ENCODE peak calls at places on chromosomes 12 and 14, in seven cellular contexts. E is IMR-90, G is H9, U is trophoblast cell, O is neuronal stem cell, W is mesendoderm, A is mesenchymal stem cell. X is an unnamed sample.

GRCh38 chr14:103534576-103535061 is 5.6 kb downstream of the TRMT61A start:
- DNase-seq in E (no peak), A (no peak), G (no peak), U (no peak), W (no peak), O (no peak), X (no peak)

GRCh38 chr12:106123551-106123991 is 15.2 kb downstream of the NUAK1 start:
- DNase-seq in W (peak; percentile 80), E (no peak), O (no peak), A (peak; percentile 36), U (no peak), G (no peak), X (no peak)

GRCh38 chr12:11545438-11546330 is 103.8 kb upstream of the ETV6 start:
- DNase-seq in O (no peak), U (no peak), A (no peak), E (no peak), W (peak; percentile 58), G (no peak), X (no peak)

GRCh38 chr12:10968765-10969456 is 17.8 kb downstream of the TAS2R50 start:
- DNase-seq in G (no peak), W (no peak), U (peak; percentile 13), A (peak; percentile 4), O (no peak), E (peak; percentile 69), X (no peak)

GRCh38 chr12:52004042-52004648 is 2.6 kb upstream of the TAMALIN start:
- DNase-seq in E (peak; percentile 55), O (no peak), G (peak; percentile 83), W (peak; percentile 83), A (peak; percentile 76), U (peak; percentile 71), X (peak; percentile 81)

GRCh38 chr14:74582910-74583581 is 29.0 kb downstream of the LTBP2 start:
- DNase-seq in G (no peak), O (no peak), A (peak; percentile 68), U (peak; percentile 68), W (no peak), E (peak; percentile 73), X (no peak)

GRCh38 chr12:90855534-90855933 is 99.4 kb downstream of the CCER1 start:
- DNase-seq in E (no peak), W (no peak), O (no peak), G (no peak), U (no peak), A (no peak), X (no peak)

GRCh38 chr12:52074656-52075408 is 4.7 kb upstream of the SMIM41 start:
- DNase-seq in A (no peak), W (no peak), E (no peak), G (no peak), U (no peak), O (no peak), X (no peak)

GRCh38 chr12:119148049-119148448 is 30.7 kb upstream of the HSPB8 start:
- DNase-seq in O (no peak), U (no peak), G (no peak), A (no peak), E (no peak), W (no peak), X (no peak)

GRCh38 chr14:71521238-71521637 is 411.0 kb upstream of the RGS6 start:
- DNase-seq in O (no peak), U (peak; percentile 77), G (no peak), E (no peak), W (peak; percentile 61), A (no peak), X (no peak)

GRCh38 chr12:12533238-12533829 is 29.3 kb downstream of the DUSP16 start:
- DNase-seq in A (no peak), W (no peak), G (no peak), U (peak; percentile 65), O (no peak), E (no peak), X (no peak)

GRCh38 chr14:102479777-102480176 is 29.8 kb downstream of the ANKRD9 start:
- DNase-seq in W (no peak), U (no peak), A (peak; percentile 17), E (no peak), G (no peak), O (no peak), X (no peak)

GRCh38 chr12:9961901-9962300 is 9.3 kb upstream of the CLEC12A start:
- DNase-seq in A (no peak), G (no peak), E (no peak), O (no peak), U (peak; percentile 91), W (no peak), X (no peak)

GRCh38 chr14:56803816-56804535 is 6.3 kb downstream of the OTX2 start:
- DNase-seq in A (no peak), W (no peak), E (no peak), O (no peak), U (no peak), G (no peak), X (no peak)

DNA sequence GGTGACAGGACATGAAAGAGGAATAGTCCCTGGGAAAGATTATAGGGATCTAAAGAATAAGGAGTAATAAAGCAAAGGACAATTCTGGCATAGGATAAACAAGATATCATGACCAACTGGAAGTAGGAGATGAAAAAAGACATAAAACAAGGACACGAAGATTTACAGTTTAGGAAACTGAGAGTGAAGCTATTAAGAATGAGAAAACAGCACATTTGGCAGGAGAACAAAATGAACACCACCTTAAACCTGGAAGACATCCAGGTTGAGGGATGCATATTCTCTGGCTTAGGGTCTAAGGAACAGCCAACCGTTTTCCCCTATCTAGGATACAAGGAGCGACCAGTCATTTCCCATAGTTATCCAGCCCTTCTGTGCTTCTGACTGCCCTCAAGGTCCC is 1.9 kb downstream of the TRIP11 start:
- DNase-seq in G (no peak), W (no peak), A (no peak), O (no peak), E (peak; percentile 1), U (no peak), X (no peak)
- H2BK5ac ChIP-seq in G (no peak overlapping the region), W (no peak overlapping the region), A (no peak overlapping the region), O (no peak overlapping the region), E (no peak overlapping the region), U (no peak overlapping the region), X (no peak overlapping the region)

GRCh38 chr12:26768611-26769603 is 64.1 kb downstream of the ITPR2 start:
- DNase-seq in G (no peak), O (no peak), E (no peak), W (no peak), U (no peak), A (peak; percentile 12), X (no peak)

GRCh38 chr12:26769611-26770010 is 63.4 kb downstream of the ITPR2 start:
- DNase-seq in G (no peak), U (no peak), A (no peak), E (no peak), O (no peak), W (no peak), X (no peak)

GRCh38 chr12:26771861-26772260 is 61.1 kb downstream of the ITPR2 start:
- DNase-seq in O (no peak), E (no peak), A (no peak), W (no peak), U (no peak), G (no peak), X (no peak)

GRCh38 chr12:26767865-26768264 is 65.1 kb downstream of the ITPR2 start:
- DNase-seq in E (no peak), W (no peak), A (no peak), U (no peak), O (no peak), G (no peak), X (no peak)

DNA sequence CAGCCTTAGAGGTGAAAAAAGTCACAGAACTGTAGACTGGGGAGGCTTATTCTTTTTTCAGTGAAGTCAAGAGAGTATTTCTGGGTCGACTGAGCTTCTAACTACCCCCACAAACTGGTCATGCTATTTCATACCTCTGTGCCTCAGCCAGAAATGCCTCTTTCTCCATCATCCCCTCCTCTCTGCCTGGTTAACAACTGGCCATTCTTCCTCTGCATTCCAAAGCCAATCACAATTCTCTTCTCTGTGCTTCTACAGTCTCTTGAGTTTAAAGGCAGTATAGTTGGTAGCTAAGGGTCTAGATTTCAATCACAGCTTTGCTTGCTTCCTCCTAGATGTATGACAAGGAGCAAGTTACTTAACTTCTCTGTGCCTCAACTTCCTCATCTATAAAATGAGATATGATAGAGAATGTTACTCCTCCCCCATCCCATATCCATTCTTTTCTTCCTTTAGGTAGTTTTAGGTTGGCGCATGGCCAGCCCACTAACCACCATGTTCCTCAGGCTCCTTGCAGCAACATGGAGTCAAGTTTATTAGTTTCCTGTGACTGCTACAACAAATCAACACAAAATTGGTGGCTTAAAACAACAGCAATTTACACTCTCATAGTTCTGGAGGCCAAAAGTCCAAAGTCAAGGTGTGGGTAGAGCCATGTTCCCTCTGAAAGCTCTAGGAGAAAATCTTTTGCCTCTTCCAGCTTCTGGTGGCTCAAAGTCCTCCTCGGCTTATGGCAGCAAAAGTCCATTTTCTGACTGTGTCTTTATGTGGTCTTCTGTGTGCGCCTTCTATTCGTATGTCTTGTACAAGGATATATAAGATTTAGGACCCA is 62.5 kb downstream of the ITPR2 start:
- DNase-seq in A (no peak), E (no peak), O (no peak), G (no peak), U (no peak), W (no peak), X (no peak)
- H3K18ac ChIP-seq in A (no peak overlapping the region), E (no peak overlapping the region), O (no peak overlapping the region), G (no peak overlapping the region), U (no peak overlapping the region), W (no peak overlapping the region), X (no peak overlapping the region)

GRCh38 chr12:83827193-83827592 is 1085.4 kb downstream of the SLC6A15 start:
- DNase-seq in A (no peak), U (no peak), G (no peak), E (no peak), O (no peak), W (no peak), X (no peak)
- H2BK5ac ChIP-seq in A (no peak overlapping the region), U (no peak overlapping the region), G (no peak overlapping the region), E (no peak overlapping the region), O (no peak overlapping the region), W (no peak overlapping the region), X (no peak overlapping the region)

DNA sequence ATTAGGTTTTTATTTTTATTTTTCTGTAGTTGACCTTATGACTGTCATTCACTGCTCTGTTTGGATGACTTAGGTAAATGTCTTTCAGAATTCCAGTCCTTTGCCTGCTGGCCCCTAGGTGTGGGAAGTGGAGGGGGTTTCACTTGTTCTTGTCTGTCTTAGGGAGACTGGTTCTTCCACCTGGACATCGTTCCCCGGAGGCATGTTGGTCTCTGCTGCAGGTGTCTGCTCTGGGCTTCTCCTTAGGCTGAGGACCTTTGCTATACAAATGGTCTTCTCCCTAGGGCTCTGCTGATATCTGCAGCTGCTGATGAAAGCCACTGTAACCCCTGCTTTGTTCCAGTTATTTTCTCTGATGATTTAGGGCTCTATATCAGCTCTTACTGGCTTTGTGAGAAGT is 97.1 kb downstream of the OTOGL start:
- DNase-seq in A (no peak), W (no peak), U (no peak), E (no peak), O (no peak), G (no peak), X (no peak)
- H3K18ac ChIP-seq in A (no peak overlapping the region), W (no peak overlapping the region), U (no peak overlapping the region), E (no peak overlapping the region), O (no peak overlapping the region), G (no peak overlapping the region), X (no peak overlapping the region)

DNA sequence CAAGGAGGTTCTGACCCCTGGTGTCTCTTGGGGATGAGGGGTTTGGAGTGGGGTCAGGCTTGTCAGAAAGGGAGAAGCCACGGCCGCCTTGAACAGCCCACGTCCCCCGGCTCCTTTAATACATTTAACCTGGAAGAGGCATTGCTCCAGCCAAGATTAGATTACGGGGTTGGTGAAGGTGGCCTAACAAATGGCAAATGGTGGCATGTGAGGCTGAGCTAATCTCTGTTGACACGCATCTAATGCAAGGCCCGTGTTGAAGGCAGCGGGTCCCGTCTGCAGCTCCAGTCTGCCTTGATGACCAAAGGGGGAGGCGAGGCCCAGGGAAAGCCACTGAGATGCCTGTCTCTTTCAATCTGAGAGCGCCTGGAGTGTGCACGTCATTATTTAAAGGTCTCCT is 673.7 kb upstream of the TBX3 start:
- DNase-seq in E (no peak), A (no peak), W (peak; percentile 80), O (no peak), G (no peak), U (no peak), X (no peak)
- H2BK5ac ChIP-seq in E (no peak overlapping the region), A (no peak overlapping the region), W (no peak overlapping the region), O (no peak overlapping the region), G (no peak overlapping the region), U (no peak overlapping the region), X (no peak overlapping the region)